ENCODE peak calls at places on chromosomes 7 and 10, in eight cellular contexts. P, F, Y, I, B, R, U and C are unnamed samples.
A peak's percentile ranks its signal among the peaks of the same experiment; 100 is the strongest.

GRCh38 chr7:22413211-22413610 is 56.3 kb upstream of the RAPGEF5 start:
- DNase-seq in F (no peak), P (no peak), R (no peak), B (no peak), U (no peak), Y (no peak), I (no peak), C (no peak)

GRCh38 chr10:4883079-4883739 is 57.2 kb downstream of the AKR1E2 start:
- DNase-seq in Y (peak; percentile 41), U (no peak), I (no peak), B (no peak), R (peak; percentile 80), F (no peak), P (no peak), C (no peak)

GRCh38 chr7:55133630-55134392 is 115.0 kb downstream of the EGFR start:
- DNase-seq in Y (peak; percentile 89), U (no peak), F (no peak), R (peak; percentile 99), I (peak; percentile 67), P (no peak), B (no peak), C (no peak)

GRCh38 chr10:21138769-21139324 is 241.7 kb upstream of the NEBL start:
- DNase-seq in B (no peak), F (no peak), P (no peak), R (no peak), I (no peak), Y (no peak), U (no peak), C (no peak)

GRCh38 chr10:77359287-77359691 is 278.3 kb downstream of the KCNMA1 start:
- DNase-seq in I (no peak), R (no peak), P (no peak), Y (no peak), B (no peak), F (no peak), U (no peak), C (no peak)

GRCh38 chr7:157989611-157990010 is 598.0 kb downstream of the PTPRN2 start:
- DNase-seq in Y (no peak), B (no peak), P (no peak), F (no peak), I (no peak), R (no peak), U (no peak), C (no peak)

GRCh38 chr10:93115661-93116383 is 42.1 kb downstream of the CYP26A1 start:
- DNase-seq in I (peak; percentile 63), U (peak; percentile 35), R (peak; percentile 55), P (peak; percentile 54), B (peak; percentile 51), F (peak; percentile 89), Y (peak; percentile 49), C (peak; percentile 60)

GRCh38 chr7:50589362-50589761 is 24.2 kb upstream of the DDC start:
- DNase-seq in F (no peak), P (no peak), R (no peak), I (no peak), Y (no peak), U (no peak), B (no peak), C (no peak)

GRCh38 chr10:130763071-130763470 is 548.5 kb downstream of the TCERG1L start:
- DNase-seq in Y (no peak), P (no peak), R (no peak), F (no peak), I (no peak), U (no peak), B (no peak), C (no peak)

GRCh38 chr10:115947104-115947503 is 325.9 kb downstream of the GFRA1 start:
- DNase-seq in I (no peak), U (no peak), P (no peak), R (peak; percentile 92), F (peak; percentile 82), Y (no peak), B (no peak), C (no peak)